ENCODE peak calls at places on chromosomes 13 and 19, in eight cellular contexts. X, T, N, S, Y, O, J and Z are unnamed samples.

GRCh38 chr19:49771674-49772139 is 4.9 kb downstream of the AP2A1 start:
- DNase-seq in Y (peak), S (no peak), N (no peak), T (no peak), J (peak), X (no peak), O (no peak), Z (no peak)

GRCh38 chr19:49570138-49570856 is 10.1 kb downstream of the NOSIP start:
- DNase-seq in X (no peak), O (no peak), J (peak), S (peak), T (no peak), Y (peak), N (peak), Z (no peak)

GRCh38 chr19:12639901-12640613 is 26.5 kb downstream of the MAN2B1 start:
- DNase-seq in T (peak), X (peak), O (peak), S (peak), J (peak), Y (peak), N (peak), Z (peak)

GRCh38 chr13:51921790-51922740 is 60.3 kb downstream of the CCDC70 start:
- DNase-seq in J (no peak), N (no peak), X (no peak), T (no peak), Y (no peak), S (no peak), O (no peak), Z (no peak)

GRCh38 chr13:106521101-106521799 is 14.2 kb downstream of the EFNB2 start:
- DNase-seq in Y (no peak), O (no peak), N (no peak), T (no peak), S (no peak), J (no peak), X (no peak), Z (no peak)

GRCh38 chr13:100887729-100888151 is 213.1 kb upstream of the TMTC4 start:
- DNase-seq in J (no peak), N (no peak), O (no peak), T (no peak), X (no peak), Y (no peak), S (no peak), Z (no peak)

GRCh38 chr19:41527079-41527478 is 48.9 kb upstream of the CEACAM21 start:
- DNase-seq in Y (no peak), O (no peak), N (no peak), T (no peak), S (no peak), J (no peak), X (no peak), Z (no peak)

GRCh38 chr13:87889241-87889640 is 218.1 kb downstream of the SLITRK5 start:
- DNase-seq in N (no peak), X (no peak), T (no peak), Y (no peak), S (no peak), J (no peak), O (no peak), Z (no peak)

GRCh38 chr13:62432906-62433305 is 1017.3 kb upstream of the PCDH20 start:
- DNase-seq in S (no peak), J (no peak), T (no peak), N (no peak), X (no peak), O (no peak), Y (no peak), Z (no peak)

GRCh38 chr19:28426110-28426901 is 786.6 kb downstream of the UQCRFS1 start:
- DNase-seq in X (no peak), N (no peak), S (no peak), Y (no peak), T (no peak), O (no peak), J (no peak), Z (no peak)

GRCh38 chr19:5026706-5027273 is 57.9 kb downstream of the KDM4B start:
- DNase-seq in Y (no peak), S (no peak), J (no peak), O (peak), N (no peak), T (no peak), X (no peak), Z (no peak)

GRCh38 chr19:3405261-3405653 is 38.9 kb downstream of the NFIC start:
- DNase-seq in S (no peak), N (no peak), O (no peak), T (no peak), X (no peak), J (no peak), Y (no peak), Z (no peak)

GRCh38 chr19:3409346-3410064 is 43.1 kb downstream of the NFIC start:
- DNase-seq in T (peak), O (no peak), S (peak), J (peak), N (peak), X (peak), Y (peak), Z (peak)

GRCh38 chr19:3406571-3407111 is 40.3 kb downstream of the NFIC start:
- DNase-seq in S (no peak), T (no peak), N (no peak), X (no peak), Y (no peak), J (no peak), O (no peak), Z (no peak)

GRCh38 chr19:3408996-3409345 is 42.6 kb downstream of the NFIC start:
- DNase-seq in O (no peak), J (peak), S (no peak), T (no peak), Y (no peak), X (no peak), N (no peak), Z (no peak)

GRCh38 chr19:3407556-3408516 is 41.5 kb downstream of the NFIC start:
- DNase-seq in T (no peak), N (peak), S (peak), Y (no peak), O (no peak), J (peak), X (peak), Z (no peak)
- TF ChIP-seq POLR2A in T (no peak), N (no peak), S (peak), Y (peak), O (no peak), J (peak), X (peak), Z (no peak)

GRCh38 chr19:2477732-2478191 is 1.8 kb downstream of the GADD45B start:
- DNase-seq in O (peak), J (no peak), T (no peak), N (no peak), S (peak), Y (peak), X (peak), Z (no peak)

GRCh38 chr19:2481466-2481865 is 5.5 kb downstream of the GADD45B start:
- DNase-seq in O (no peak), T (no peak), Y (no peak), J (no peak), N (no peak), S (no peak), X (no peak), Z (no peak)

GRCh38 chr19:2478756-2479555 is 3.0 kb downstream of the GADD45B start:
- DNase-seq in O (peak), N (peak), Y (peak), S (peak), J (peak), X (peak), T (peak), Z (peak)

GRCh38 chr19:2478324-2478755 is 2.4 kb downstream of the GADD45B start:
- DNase-seq in O (peak), N (peak), S (peak), Y (peak), T (peak), X (peak), J (peak), Z (peak)

GRCh38 chr19:2479556-2480194 is 3.7 kb downstream of the GADD45B start:
- DNase-seq in J (no peak), X (no peak), T (no peak), O (no peak), S (no peak), Y (no peak), N (no peak), Z (no peak)
- TF ChIP-seq CTCF in J (no peak), X (no peak), T (no peak), O (peak), S (no peak), Y (no peak), N (peak), Z (no peak)

GRCh38 chr19:47047931-47048399 is 459 bp downstream of the TMEM160 start:
- DNase-seq in X (peak), J (peak), Y (peak), S (peak), N (peak), T (peak), O (peak), Z (peak)
- TF ChIP-seq POLR2A in X (peak), J (no peak), Y (no peak), S (no peak), N (no peak), T (no peak), O (no peak), Z (no peak)

DNA sequence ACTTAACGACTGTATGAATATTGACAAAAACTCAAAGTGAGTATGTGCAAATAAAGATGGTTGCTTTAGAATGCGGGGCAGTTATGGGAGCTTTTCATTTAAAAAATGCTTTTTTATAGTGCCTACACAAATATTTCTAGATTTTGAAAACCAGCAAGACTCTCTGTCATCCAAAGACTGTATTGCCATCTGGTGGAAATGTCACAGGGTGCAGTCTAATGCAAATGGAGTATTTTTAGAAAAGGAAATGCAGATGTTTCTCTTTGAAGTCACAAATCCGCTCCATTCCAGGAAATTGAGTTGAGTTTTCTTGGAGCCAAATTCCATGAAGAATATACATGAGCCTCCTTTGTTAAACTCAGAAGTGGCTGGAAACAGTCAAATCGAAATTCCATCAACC is 2.3 kb upstream of the C1QTNF9B start:
- DNase-seq in N (no peak), Y (no peak), S (peak), J (no peak), T (no peak), O (no peak), X (no peak), Z (no peak)
- TF ChIP-seq CTCF in N (no peak), Y (peak), S (peak), J (peak), T (no peak), O (peak), X (peak), Z (no peak)

GRCh38 chr19:57410748-57411671 is at the start of gene ZNF17:
- DNase-seq in N (peak), S (peak), Y (peak), J (peak), T (peak), X (peak), O (peak), Z (peak)
- TF ChIP-seq POLR2A in N (no peak), S (peak), Y (peak), J (no peak), T (no peak), X (peak), O (no peak), Z (no peak)

DNA sequence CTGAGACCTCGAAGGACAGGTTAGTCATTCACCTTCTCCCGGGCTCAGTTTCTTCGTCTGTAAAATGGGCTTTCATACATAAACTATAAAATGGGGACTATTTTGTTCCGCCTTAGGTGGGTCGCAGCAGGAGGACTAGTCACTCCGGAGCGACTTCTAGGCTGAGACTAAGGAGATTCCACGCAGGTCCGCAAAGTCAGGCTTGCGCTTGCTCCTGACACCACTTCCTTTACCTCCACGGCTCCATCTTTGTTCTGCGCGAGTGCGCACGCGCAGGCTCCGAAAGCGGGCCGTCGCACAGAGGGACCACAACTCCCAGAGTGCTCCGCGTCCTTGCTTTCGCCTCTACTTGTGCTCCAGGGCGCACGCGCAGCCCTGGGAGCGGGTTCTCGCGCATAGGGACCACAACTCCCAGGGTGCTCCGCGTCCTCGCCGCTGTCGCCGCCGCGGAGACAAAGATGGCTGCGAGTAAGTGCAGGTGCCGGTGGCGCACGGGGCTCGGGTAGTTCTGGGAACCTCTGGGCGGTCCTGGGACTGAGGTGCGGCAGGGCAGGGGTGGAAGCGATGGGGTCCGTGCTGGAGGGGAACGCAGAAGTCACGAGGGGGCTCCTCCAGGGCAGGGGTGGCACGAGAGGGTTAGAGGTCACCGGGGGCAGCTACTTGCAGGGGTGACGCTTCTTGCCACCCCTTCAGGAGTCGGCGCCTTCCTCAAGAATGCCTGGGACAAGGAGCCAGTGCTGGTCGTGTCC is at the start of gene NDUFA3:
- DNase-seq in Y (peak), S (peak), N (peak), T (peak), X (peak), O (peak), J (peak), Z (peak)
- TF ChIP-seq CTCF in Y (no peak), S (no peak), N (no peak), T (no peak), X (no peak), O (no peak), J (no peak), Z (no peak)

DNA sequence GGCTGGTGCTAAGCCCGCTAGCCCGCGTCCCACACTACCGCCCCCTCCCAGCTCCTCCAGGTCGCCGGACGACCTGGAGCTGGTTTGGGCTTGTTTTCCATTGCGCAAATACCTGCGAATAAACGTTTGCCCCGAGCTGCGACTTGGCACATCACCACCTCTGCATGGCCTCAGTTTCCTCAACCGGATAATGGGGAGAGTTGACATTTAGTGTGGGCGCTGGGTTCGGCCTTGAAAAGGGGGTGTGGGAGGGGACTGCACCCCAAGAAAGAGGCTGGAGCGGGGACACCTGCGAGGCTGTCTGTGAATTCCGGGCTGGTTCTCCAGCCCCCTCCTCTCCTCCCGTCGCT is 11.0 kb upstream of the JUND start:
- DNase-seq in O (no peak), T (peak), Y (no peak), X (no peak), S (no peak), J (peak), N (no peak), Z (no peak)
- TF ChIP-seq POLR2A in O (no peak), T (no peak), Y (no peak), X (no peak), S (no peak), J (no peak), N (no peak), Z (no peak)

DNA sequence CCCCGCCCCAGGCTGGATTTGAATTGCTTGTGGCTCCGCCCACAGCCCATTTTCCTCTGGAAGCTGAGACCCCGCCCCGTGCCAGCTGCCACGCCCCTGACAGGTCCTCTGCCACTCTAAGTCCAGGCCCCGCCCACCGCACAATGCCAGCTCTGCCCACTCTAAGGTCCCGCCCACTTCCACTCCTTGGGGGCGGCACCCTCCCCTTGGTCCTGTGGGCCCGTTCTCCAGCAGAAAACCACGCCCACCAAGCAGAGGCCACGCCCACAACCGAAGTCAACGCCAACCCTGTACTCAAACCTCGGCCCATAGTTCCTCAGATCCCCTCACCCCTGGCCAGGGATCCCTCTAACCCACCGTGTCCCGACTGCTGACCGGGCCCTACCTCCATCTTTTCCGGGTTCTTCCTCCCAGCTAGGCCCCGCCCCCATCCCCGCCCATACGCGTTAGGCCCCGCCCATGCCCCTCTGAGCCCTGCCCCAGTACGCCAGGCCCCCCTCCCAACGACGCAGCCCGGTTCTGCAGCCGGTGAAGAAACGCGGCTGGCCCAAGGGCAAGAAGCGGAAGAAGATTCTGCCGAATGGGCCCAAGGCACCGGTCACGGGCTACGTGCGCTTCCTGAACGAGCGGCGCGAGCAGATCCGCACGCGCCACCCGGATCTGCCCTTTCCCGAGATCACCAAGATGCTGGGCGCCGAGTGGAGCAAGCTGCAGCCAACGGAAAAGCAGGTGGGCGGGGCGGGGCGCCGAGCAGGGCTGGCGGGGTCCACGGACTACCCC is 1.3 kb downstream of the HMG20B start:
- DNase-seq in T (peak), Y (peak), X (peak), S (peak), J (peak), N (peak), O (peak), Z (peak)
- TF ChIP-seq CTCF in T (no peak), Y (no peak), X (no peak), S (no peak), J (no peak), N (no peak), O (no peak), Z (no peak)

DNA sequence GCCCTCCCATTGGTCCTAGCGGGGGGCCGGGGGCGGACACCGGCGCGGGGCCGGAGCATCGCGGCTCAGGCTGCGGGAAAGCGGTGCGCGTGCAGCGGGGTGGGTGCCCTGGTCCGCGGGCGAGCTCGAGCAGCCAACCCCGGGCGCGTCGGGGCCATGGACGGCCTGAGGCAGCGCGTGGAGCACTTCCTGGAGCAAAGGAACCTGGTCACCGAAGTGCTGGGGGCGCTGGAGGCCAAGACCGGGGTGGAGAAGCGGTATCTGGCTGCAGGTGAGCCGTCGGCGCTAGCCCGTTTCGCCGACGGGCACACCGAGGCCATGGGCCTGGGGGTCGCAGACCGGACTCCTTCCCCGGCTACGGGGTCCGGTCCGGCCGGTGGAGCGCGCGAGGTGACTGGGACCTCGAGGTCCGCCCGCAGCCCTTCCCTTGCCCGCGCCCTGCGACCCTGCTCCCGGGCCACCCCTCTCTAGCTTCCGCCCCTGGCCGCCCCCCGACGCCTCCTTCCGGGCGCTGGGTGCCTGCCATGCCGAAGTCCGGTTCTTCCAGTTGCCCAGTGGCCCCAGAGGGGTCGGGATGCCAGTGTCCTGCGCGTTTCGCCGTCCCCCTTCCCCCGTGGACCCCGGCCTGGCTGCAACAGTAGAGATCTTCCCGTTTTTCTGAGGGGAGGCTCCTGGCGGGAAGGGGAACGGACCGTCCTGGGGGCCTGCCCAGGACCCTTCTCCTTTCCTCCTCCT is at the start of gene REEP6:
- DNase-seq in X (no peak), J (no peak), O (no peak), N (no peak), Y (no peak), S (no peak), T (no peak), Z (no peak)
- TF ChIP-seq POLR2A in X (no peak), J (peak), O (no peak), N (no peak), Y (peak), S (peak), T (no peak), Z (no peak)

GRCh38 chr19:19215792-19216191 is 4.0 kb downstream of the NCAN start:
- DNase-seq in O (no peak), N (no peak), S (no peak), T (no peak), X (no peak), Y (no peak), J (no peak), Z (no peak)

GRCh38 chr19:19214892-19215291 is 3.1 kb downstream of the NCAN start:
- DNase-seq in S (no peak), J (no peak), O (no peak), N (no peak), X (no peak), Y (no peak), T (no peak), Z (no peak)

GRCh38 chr19:19218911-19219310 is 7.2 kb downstream of the NCAN start:
- DNase-seq in Y (no peak), T (no peak), S (no peak), J (no peak), O (no peak), X (no peak), N (no peak), Z (no peak)

GRCh38 chr19:19213822-19214558 is 2.2 kb downstream of the NCAN start:
- DNase-seq in O (no peak), X (no peak), Y (no peak), N (no peak), T (no peak), J (no peak), S (no peak), Z (no peak)

DNA sequence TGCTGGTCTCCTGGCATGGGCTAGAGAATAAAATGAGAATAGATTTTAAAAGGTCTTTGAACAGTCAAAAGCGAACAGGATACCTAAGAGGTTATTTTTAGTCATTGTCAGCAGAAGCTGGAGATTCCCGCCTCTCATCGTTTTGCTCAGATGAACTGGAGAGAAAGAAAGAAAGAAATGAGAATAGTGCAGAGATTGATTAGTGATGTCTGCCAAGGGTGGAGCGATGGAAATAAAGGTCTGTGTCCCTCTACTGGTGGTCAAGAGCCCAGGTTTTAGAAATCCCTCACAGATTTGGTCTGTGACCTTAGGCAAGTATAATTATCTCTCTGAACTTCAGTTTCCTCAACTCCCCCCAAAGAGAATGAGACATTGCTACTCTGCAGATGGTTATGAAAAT is 5.4 kb downstream of the NCAN start:
- DNase-seq in X (no peak), O (no peak), T (no peak), N (no peak), Y (no peak), S (no peak), J (no peak), Z (no peak)
- TF ChIP-seq CTCF in X (no peak), O (no peak), T (no peak), N (no peak), Y (no peak), S (no peak), J (no peak), Z (no peak)